ENCODE peak calls at places on chromosomes 1 and 21, in five cellular contexts. S is germinal center, T is iPS-NIHi11, U is endothelial cell, K is omental fat pad. P is an unnamed sample.

GRCh38 chr1:106768501-106768900 is 288.0 kb upstream of the PRMT6 start:
- DNase-seq in S (no peak), T (no peak), U (no peak), K (no peak), P (peak; percentile 44)

GRCh38 chr1:86499987-86500593 is 31.4 kb downstream of the CLCA1 start:
- DNase-seq in S (peak; percentile 25), T (peak; percentile 16), U (no peak), K (no peak), P (no peak)

GRCh38 chr1:158649052-158649451 is 37.5 kb downstream of the SPTA1 start:
- DNase-seq in S (no peak), T (no peak), U (no peak), K (no peak), P (no peak)

GRCh38 chr1:242569867-242570266 is 45.4 kb upstream of the PLD5 start:
- DNase-seq in S (no peak), T (no peak), U (no peak), K (no peak), P (peak; percentile 81)

GRCh38 chr1:233064988-233065387 is 114.6 kb downstream of the NTPCR start:
- DNase-seq in S (no peak), T (no peak), U (no peak), K (no peak), P (no peak)

GRCh38 chr1:38123356-38123755 is 76.8 kb upstream of the POU3F1 start:
- DNase-seq in S (no peak), T (no peak), U (no peak), K (no peak), P (peak; percentile 43)

GRCh38 chr1:232252719-232253118 is 377.2 kb downstream of the SIPA1L2 start:
- DNase-seq in S (no peak), T (no peak), U (no peak), K (no peak), P (no peak)

GRCh38 chr1:32627596-32628162 is 22.7 kb downstream of the ZBTB8OS start:
- DNase-seq in S (peak; percentile 30), T (no peak), U (no peak), K (no peak), P (no peak)

GRCh38 chr1:67382292-67382691 is 47.9 kb downstream of the SERBP1 start:
- DNase-seq in S (no peak), T (no peak), U (no peak), K (no peak), P (no peak)

GRCh38 chr1:83583351-83584014 is 415.4 kb downstream of the TTLL7 start:
- DNase-seq in S (no peak), T (no peak), U (no peak), K (no peak), P (no peak)

GRCh38 chr1:207362962-207363858 is 41.7 kb downstream of the CD55 start:
- DNase-seq in S (no peak), T (no peak), U (no peak), K (no peak), P (peak; percentile 52)

GRCh38 chr1:21066365-21067012 is 110.2 kb downstream of the EIF4G3 start:
- DNase-seq in S (no peak), T (no peak), U (no peak), K (no peak), P (no peak)

GRCh38 chr21:31509108-31510017 is 150.1 kb upstream of the SOD1 start:
- DNase-seq in S (peak; percentile 65), T (peak; percentile 76), U (peak; percentile 23), K (no peak), P (peak; percentile 49)

GRCh38 chr1:47842228-47842627 is 155.0 kb downstream of the TRABD2B start:
- DNase-seq in S (no peak), T (no peak), U (no peak), K (no peak), P (no peak)

GRCh38 chr1:18261891-18262290 is 154.3 kb downstream of the IGSF21 start:
- DNase-seq in S (no peak), T (no peak), U (no peak), K (no peak), P (no peak)

GRCh38 chr1:22387888-22388564 is 63.6 kb upstream of the ZBTB40 start:
- DNase-seq in S (no peak), T (no peak), U (no peak), K (no peak), P (no peak)

GRCh38 chr1:165408518-165408917 is 36.4 kb downstream of the RXRG start:
- DNase-seq in S (no peak), T (peak; percentile 74), U (peak; percentile 43), K (no peak), P (peak; percentile 68)

GRCh38 chr1:180911640-180912161 is 996 bp upstream of the KIAA1614 start:
- DNase-seq in S (no peak), T (no peak), U (no peak), K (no peak), P (no peak)

GRCh38 chr1:34906756-34907155 is 22.7 kb downstream of the DLGAP3 start:
- DNase-seq in S (no peak), T (no peak), U (no peak), K (no peak), P (no peak)

GRCh38 chr1:94974824-94975223 is 47.9 kb upstream of the CNN3 start:
- DNase-seq in S (no peak), T (no peak), U (no peak), K (no peak), P (peak; percentile 92)

GRCh38 chr1:24216730-24217129 is 29.6 kb upstream of the IFNLR1 start:
- DNase-seq in S (no peak), T (no peak), U (no peak), K (no peak), P (no peak)

GRCh38 chr1:40049745-40050144 is 9.2 kb downstream of the CAP1 start:
- DNase-seq in S (no peak), T (no peak), U (no peak), K (no peak), P (no peak)

GRCh38 chr1:200738733-200739498 is at the start of gene CAMSAP2:
- DNase-seq in S (peak; percentile 58), T (peak; percentile 92), U (peak; percentile 86), K (peak; percentile 55), P (peak; percentile 85)

GRCh38 chr1:15799928-15800835 is 7.3 kb downstream of the UQCRHL start:
- DNase-seq in S (no peak), T (peak; percentile 71), U (no peak), K (peak; percentile 50), P (peak; percentile 86)